ENCODE peak calls at places on chromosomes 5 and 9, in nine cellular contexts. N, M, A, O, Z, Q, C, R and I are unnamed samples. For H3K4me1 and H3K9me3, the result is how much of the 10 kb centered on the place peaks cover.

GRCh38 chr9:133718533-133719315 is 19.4 kb downstream of the SARDH start:
- DNase-seq in N (no peak), Z (no peak), C (no peak), A (no peak), R (peak), Q (no peak), O (no peak), M (no peak), I (no peak)

GRCh38 chr5:173153842-173154241 is 9.5 kb downstream of the BNIP1 start:
- DNase-seq in Z (no peak), C (no peak), M (no peak), N (no peak), O (no peak), R (no peak), A (no peak), Q (no peak), I (no peak)

GRCh38 chr5:88377705-88378656 is 109.3 kb upstream of the TMEM161B start:
- DNase-seq in R (no peak), Z (no peak), Q (no peak), M (peak), A (no peak), N (no peak), C (no peak), O (no peak), I (no peak)

GRCh38 chr5:33558489-33558888 is 117.7 kb downstream of the TARS1 start:
- DNase-seq in Z (no peak), M (no peak), Q (peak), R (no peak), O (no peak), A (no peak), C (no peak), N (no peak), I (peak)

GRCh38 chr5:80308526-80308925 is 11.3 kb upstream of the SPZ1 start:
- DNase-seq in M (no peak), R (no peak), Q (no peak), A (no peak), C (no peak), N (no peak), O (no peak), Z (no peak), I (no peak)

GRCh38 chr9:131228988-131229387 is 47.3 kb downstream of the FAM78A start:
- DNase-seq in N (no peak), M (peak), R (no peak), Z (no peak), A (no peak), O (no peak), Q (peak), C (no peak), I (peak)

GRCh38 chr9:77820293-77820954 is 172.3 kb upstream of the GNA14 start:
- DNase-seq in C (no peak), R (no peak), Z (no peak), A (no peak), M (peak), O (peak), Q (peak), N (no peak), I (peak)

GRCh38 chr5:177301503-177302165 is 1.9 kb downstream of the RAB24 start:
- DNase-seq in R (peak), A (peak), N (no peak), Z (peak), O (peak), C (peak), Q (no peak), M (no peak), I (no peak)

GRCh38 chr5:148374693-148375360 is 8.9 kb upstream of the FBXO38 start:
- DNase-seq in Z (no peak), R (no peak), Q (peak), M (peak), A (no peak), N (peak), C (peak), O (peak), I (peak)

GRCh38 chr9:16275795-16276624 is 594.5 kb downstream of the BNC2 start:
- DNase-seq in A (no peak), C (no peak), O (no peak), Z (no peak), N (no peak), R (peak), Q (no peak), M (no peak), I (no peak)

GRCh38 chr9:127966416-127967150 is 14.2 kb downstream of the EEIG1 start:
- DNase-seq in Z (no peak), R (no peak), M (no peak), O (no peak), Q (no peak), C (peak), A (peak), N (peak), I (no peak)

GRCh38 chr5:113749334-113749733 is 235.8 kb downstream of the YTHDC2 start:
- DNase-seq in Z (no peak), Q (no peak), O (peak), A (no peak), R (no peak), M (no peak), N (no peak), C (no peak), I (no peak)

GRCh38 chr5:175749591-175749990 is 91.7 kb downstream of the HRH2 start:
- DNase-seq in A (no peak), M (no peak), N (no peak), C (no peak), Q (no peak), O (no peak), R (no peak), Z (peak), I (no peak)

GRCh38 chr5:119032653-119033052 is 38.2 kb upstream of the DMXL1 start:
- DNase-seq in O (no peak), M (no peak), C (no peak), Z (no peak), R (no peak), A (no peak), Q (no peak), N (no peak), I (no peak)

GRCh38 chr5:167232675-167233074 is 1058.8 kb upstream of the WWC1 start:
- DNase-seq in R (no peak), Z (no peak), C (no peak), Q (peak), A (no peak), O (no peak), M (no peak), N (no peak), I (no peak)

GRCh38 chr9:105283795-105284194 is 39.3 kb downstream of the SLC44A1 start:
- DNase-seq in Z (no peak), A (no peak), R (no peak), Q (no peak), C (no peak), N (no peak), M (no peak), O (no peak), I (no peak)

GRCh38 chr5:139762624-139763170 is 32.9 kb upstream of the PSD2 start:
- DNase-seq in A (no peak), R (no peak), O (no peak), M (peak), N (peak), Q (no peak), C (no peak), Z (no peak), I (peak)

GRCh38 chr9:5611321-5612186 is 17.4 kb upstream of the RIC1 start:
- DNase-seq in Z (no peak), C (no peak), N (no peak), M (no peak), Q (no peak), R (no peak), O (no peak), A (no peak), I (no peak)

GRCh38 chr9:84819446-84819845 is 149.9 kb downstream of the NTRK2 start:
- DNase-seq in M (no peak), R (no peak), N (no peak), O (no peak), A (no peak), Q (no peak), C (no peak), Z (no peak), I (peak)

GRCh38 chr9:95505676-95506437 is 10.9 kb downstream of the PTCH1 start:
- DNase-seq in O (peak), A (peak), R (peak), N (peak), C (peak), M (peak), Z (no peak), Q (peak), I (peak)

GRCh38 chr9:129933215-129933614 is 98.0 kb downstream of the USP20 start:
- DNase-seq in Z (no peak), O (no peak), N (peak), C (no peak), A (no peak), M (no peak), Q (peak), R (no peak), I (no peak)

GRCh38 chr9:18666348-18666747 is 192.4 kb downstream of the ADAMTSL1 start:
- DNase-seq in O (peak), R (no peak), N (no peak), Z (no peak), C (no peak), M (no peak), A (no peak), Q (peak), I (peak)

GRCh38 chr5:119070578-119070827 is 384 bp upstream of the DMXL1 start:
- DNase-seq in Z (peak), N (peak), O (no peak), M (peak), R (peak), Q (no peak), A (peak), C (peak), I (no peak)

GRCh38 chr9:15967068-15967467 is 414.2 kb downstream of the CCDC171 start:
- DNase-seq in Z (no peak), A (no peak), Q (peak), C (no peak), M (no peak), O (no peak), N (no peak), R (no peak), I (no peak)

GRCh38 chr9:35277171-35277520 is 115.3 kb downstream of the UNC13B start:
- DNase-seq in Q (peak), A (no peak), N (no peak), Z (no peak), M (no peak), O (no peak), R (no peak), C (no peak), I (no peak)

GRCh38 chr5:115770466-115770865 is 46.0 kb downstream of the CDO1 start:
- DNase-seq in R (no peak), A (no peak), M (no peak), C (peak), Q (no peak), N (no peak), O (peak), Z (no peak), I (peak)

GRCh38 chr5:172841258-172841657 is 7.2 kb downstream of the ERGIC1 start:
- DNase-seq in A (no peak), N (no peak), C (no peak), Q (no peak), Z (no peak), M (no peak), O (no peak), R (no peak), I (no peak)

GRCh38 chr9:115202960-115203751 is 85.2 kb upstream of the TNC start:
- DNase-seq in O (no peak), C (no peak), Q (peak), N (peak), Z (no peak), M (peak), A (no peak), R (no peak), I (no peak)

GRCh38 chr5:40017151-40017550 is 592.4 kb upstream of the DAB2 start:
- DNase-seq in A (no peak), Z (no peak), M (no peak), R (no peak), N (no peak), O (no peak), C (no peak), Q (no peak), I (no peak)

GRCh38 chr5:131225282-131225974 is 38.4 kb upstream of the CDC42SE2 start:
- DNase-seq in O (no peak), M (no peak), N (no peak), R (no peak), Z (no peak), Q (no peak), A (no peak), C (no peak), I (no peak)
- H3K4me1 ChIP-seq in O (under half), M (under half), N (under half), R (under half), Z (under half), Q (under half), A (under half), C (under half), I (under half)

GRCh38 chr9:69324549-69325401 is at the start of gene ENTREP1:
- DNase-seq in C (peak), A (peak), R (peak), Z (peak), O (peak), Q (peak), N (peak), M (peak), I (peak)
- H3K9me3 ChIP-seq in C (under half), A (under half), R (under half), Z (under half), O (under half), Q (under half), N (under half), M (under half), I (under half)

GRCh38 chr9:79037338-79037737 is 534.4 kb upstream of the TLE4 start:
- DNase-seq in Z (no peak), M (no peak), Q (no peak), R (no peak), A (no peak), N (no peak), C (no peak), O (no peak), I (no peak)

DNA sequence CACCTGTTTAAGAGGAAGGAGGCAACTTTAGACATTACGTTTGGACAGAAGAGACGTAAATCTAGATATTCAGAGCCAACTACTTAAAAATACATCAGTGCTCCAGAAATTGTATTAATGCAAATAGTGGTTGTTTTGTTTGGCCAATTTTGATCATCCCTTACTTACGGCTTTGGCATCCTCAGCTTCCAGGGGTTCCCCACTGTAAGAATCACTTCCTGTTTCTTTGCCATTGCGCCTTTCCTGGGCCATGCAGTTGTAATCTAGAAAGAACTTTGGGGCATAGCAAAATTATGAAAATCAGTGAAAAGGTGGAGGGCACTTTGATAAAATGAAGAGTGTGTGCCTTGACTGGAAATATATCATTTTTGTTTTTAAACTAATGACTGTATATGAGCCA is 537.2 kb upstream of the TLE4 start:
- DNase-seq in Z (no peak), A (no peak), Q (no peak), O (no peak), M (no peak), R (no peak), C (no peak), N (no peak), I (no peak)
- TF ChIP-seq CTCF in Z (no peak), A (no peak), Q (no peak), O (no peak), M (no peak), R (no peak), C (no peak), N (no peak), I (no peak)

DNA sequence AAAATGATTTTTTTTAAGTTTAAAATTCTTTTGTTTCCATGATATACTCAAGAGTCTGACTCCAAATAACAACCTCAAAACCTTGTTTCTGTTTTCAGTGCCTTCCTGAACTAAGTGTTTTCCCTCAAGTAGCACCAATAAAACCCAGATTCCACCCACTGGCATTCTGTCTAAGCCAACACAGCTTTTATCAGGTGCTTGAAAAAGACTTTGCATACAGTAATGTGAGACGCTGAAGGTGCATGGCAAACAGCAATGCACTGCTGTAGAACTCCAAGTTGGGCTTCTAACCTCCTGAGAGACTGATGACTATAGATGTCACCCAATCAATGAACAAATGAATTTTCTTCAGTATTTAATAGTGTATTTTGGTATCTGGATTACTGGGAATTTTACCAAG is 95.7 kb downstream of the NFIB start:
- DNase-seq in R (no peak), A (no peak), Z (no peak), O (no peak), C (no peak), N (no peak), M (no peak), Q (no peak), I (peak)
- H3K4me1 ChIP-seq in R (under half), A (under half), Z (under half), O (half or more), C (under half), N (half or more), M (under half), Q (under half), I (under half)

DNA sequence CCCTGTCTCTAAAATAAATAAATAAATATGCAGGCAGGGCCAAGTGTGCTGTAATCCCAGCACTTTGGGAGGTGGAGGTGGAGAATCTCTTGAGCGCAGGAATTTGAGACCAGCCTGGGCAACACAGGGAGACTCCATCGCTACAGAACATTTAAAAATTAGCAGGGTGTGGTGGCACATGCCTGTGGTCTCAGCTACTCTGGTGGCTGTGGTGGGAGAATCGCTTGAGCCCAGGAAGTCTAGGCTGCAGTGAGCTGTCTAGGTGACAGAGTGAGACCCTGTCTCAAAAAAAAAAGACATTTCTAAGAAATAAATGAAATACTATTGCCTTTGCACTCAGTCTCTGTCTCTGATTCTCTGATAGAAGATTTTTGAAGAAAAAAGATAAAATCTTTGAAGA is 1.2 kb upstream of the PCDHGA10 start:
- DNase-seq in O (no peak), Z (no peak), N (no peak), A (no peak), M (no peak), Q (no peak), R (no peak), C (no peak), I (no peak)
- H3K9me3 ChIP-seq in O (under half), Z (half or more), N (under half), A (half or more), M (under half), Q (under half), R (under half), C (under half), I (under half)

DNA sequence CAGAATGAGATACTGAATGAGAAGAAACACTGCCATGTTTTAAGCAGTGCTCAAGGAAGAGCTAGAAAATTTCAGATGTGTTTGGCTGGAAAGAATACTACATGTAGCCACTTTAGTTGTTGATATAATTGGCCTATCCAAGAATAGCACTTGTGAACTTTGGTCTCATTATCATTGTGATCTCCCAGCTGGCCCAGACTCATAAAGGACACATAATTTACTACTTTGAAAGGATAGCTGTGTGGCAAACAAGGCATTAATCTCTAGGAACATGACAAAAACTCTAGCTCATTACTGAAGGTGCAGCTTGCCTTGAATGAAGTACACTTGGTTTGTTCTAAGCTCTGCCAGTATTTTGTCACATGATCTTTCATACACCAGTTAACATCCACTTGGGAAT is 356.3 kb downstream of the CSNK1G3 start:
- DNase-seq in O (no peak), M (peak), C (peak), N (no peak), Z (no peak), Q (no peak), A (no peak), R (no peak), I (no peak)
- TF ChIP-seq CTCF in O (no peak), M (no peak), C (no peak), N (no peak), Z (no peak), Q (no peak), A (no peak), R (no peak), I (no peak)